ENCODE peak calls at places on chromosomes 13 and 19, in four cellular contexts. Y, I, W and Z are unnamed samples.

GRCh38 chr19:18886972-18887371 is 9.0 kb downstream of the CERS1 start:
- DNase-seq in Y (no peak), I (no peak), W (no peak), Z (no peak)

GRCh38 chr13:26888632-26889031 is 128.0 kb upstream of the GPR12 start:
- DNase-seq in W (no peak), I (no peak), Y (no peak), Z (no peak)

GRCh38 chr13:101785858-101786257 is 333.4 kb downstream of the ITGBL1 start:
- DNase-seq in Y (no peak), W (no peak), I (no peak), Z (no peak)

GRCh38 chr19:8655340-8655709 is 24.9 kb downstream of the NFILZ start:
- DNase-seq in I (no peak), Y (no peak), W (no peak), Z (no peak)

GRCh38 chr19:35773020-35773809 is 2.1 kb upstream of the ARHGAP33 start:
- DNase-seq in I (no peak), Y (no peak), W (no peak), Z (no peak)

GRCh38 chr19:13964776-13965175 is 12.5 kb downstream of the DCAF15 start:
- DNase-seq in Y (no peak), W (no peak), I (no peak), Z (no peak)

GRCh38 chr19:5635427-5635826 is 12.5 kb downstream of the SAFB start:
- DNase-seq in Y (no peak), W (no peak), I (no peak), Z (no peak)

GRCh38 chr19:16180611-16181010 is 4.6 kb upstream of the FAM32A start:
- DNase-seq in Y (no peak), W (no peak), I (no peak), Z (no peak)

GRCh38 chr19:40234429-40235237 is 8.1 kb upstream of the CCNP start:
- DNase-seq in W (no peak), Y (no peak), I (no peak), Z (no peak)

GRCh38 chr19:37942516-37942902 is 35.5 kb downstream of the SIPA1L3 start:
- DNase-seq in I (no peak), W (peak; percentile 2), Y (no peak), Z (no peak)

GRCh38 chr13:98143601-98144500 is 957 bp downstream of the FARP1 start:
- DNase-seq in I (peak; percentile 23), Y (peak; percentile 34), W (no peak), Z (peak; percentile 40)

GRCh38 chr13:41816057-41816456 is 144.9 kb downstream of the VWA8 start:
- DNase-seq in W (no peak), I (no peak), Y (no peak), Z (no peak)

GRCh38 chr13:74761794-74762193 is 627.6 kb upstream of the KLF12 start:
- DNase-seq in I (no peak), W (no peak), Y (no peak), Z (no peak)

GRCh38 chr19:3433313-3433712 is 47.0 kb downstream of the SMIM24 start:
- DNase-seq in W (no peak), Y (no peak), I (no peak), Z (no peak)

GRCh38 chr19:3440082-3440481 is 40.2 kb downstream of the SMIM24 start:
- DNase-seq in W (peak; percentile 57), Y (peak; percentile 66), I (peak; percentile 74), Z (no peak)

GRCh38 chr19:3431760-3432397 is 48.4 kb downstream of the SMIM24 start:
- DNase-seq in I (no peak), Y (no peak), W (no peak), Z (no peak)

GRCh38 chr19:3433805-3434540 is 46.4 kb downstream of the SMIM24 start:
- DNase-seq in I (no peak), Y (no peak), W (no peak), Z (no peak)

DNA sequence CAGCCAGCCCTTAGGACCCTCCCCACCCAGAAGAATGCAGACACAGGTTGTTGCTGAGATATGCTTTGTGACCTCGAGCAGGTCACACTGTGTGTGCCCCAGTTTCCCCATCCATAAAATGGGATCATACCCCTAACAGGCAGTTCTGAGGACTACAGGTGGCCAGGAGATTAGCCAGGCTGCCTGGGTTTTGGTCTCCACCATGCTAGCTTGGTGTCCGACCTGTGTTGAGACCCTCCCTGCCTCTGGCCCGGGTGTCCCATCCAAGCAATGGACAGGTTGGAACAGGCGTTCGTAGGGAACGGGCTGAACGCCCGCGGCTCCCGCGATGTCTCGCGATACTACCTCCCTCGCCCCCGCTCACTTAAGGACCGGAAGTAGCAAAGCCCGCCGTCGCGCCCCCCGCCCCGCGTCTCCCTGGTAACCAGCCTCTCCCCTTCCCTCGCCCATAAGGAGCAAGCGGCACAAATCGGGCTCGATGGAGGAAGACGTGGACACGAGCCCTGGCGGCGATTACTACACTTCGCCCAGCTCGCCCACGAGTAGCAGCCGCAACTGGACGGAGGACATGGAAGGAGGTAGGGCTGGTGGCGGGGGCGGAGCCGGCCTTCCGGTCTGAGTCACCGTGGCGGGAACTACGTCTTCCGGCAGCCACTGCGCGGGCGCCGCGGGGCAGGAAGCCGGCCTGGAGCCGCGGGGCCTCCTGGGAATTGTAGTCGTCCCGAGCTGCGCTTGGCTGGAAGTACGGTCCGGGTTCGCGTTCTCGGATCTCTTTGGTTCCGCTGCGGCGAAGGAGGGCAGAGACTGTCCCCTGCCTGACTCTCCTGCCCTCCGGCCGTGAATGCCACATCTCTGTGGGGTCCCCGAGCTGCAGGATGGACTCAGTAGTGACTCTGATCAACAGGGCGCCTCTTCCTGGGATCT is 45.4 kb downstream of the SMIM24 start:
- DNase-seq in Y (peak; percentile 97), I (peak; percentile 96), W (peak; percentile 95), Z (peak; percentile 95)
- TF ChIP-seq CTCF in Y (no peak), I (no peak), W (no peak), Z (no peak)

GRCh38 chr13:96816261-96816660 is 178.0 kb downstream of the OXGR1 start:
- DNase-seq in W (no peak), Y (peak; percentile 12), I (no peak), Z (no peak)

GRCh38 chr13:96819375-96819774 is 174.9 kb downstream of the OXGR1 start:
- DNase-seq in I (no peak), W (no peak), Y (no peak), Z (no peak)

GRCh38 chr13:96816874-96817273 is 177.4 kb downstream of the OXGR1 start:
- DNase-seq in Y (no peak), I (no peak), W (no peak), Z (no peak)

GRCh38 chr13:96821381-96821780 is 172.9 kb downstream of the OXGR1 start:
- DNase-seq in W (no peak), I (no peak), Y (no peak), Z (no peak)

GRCh38 chr13:96817336-96817941 is 176.8 kb downstream of the OXGR1 start:
- DNase-seq in W (no peak), Y (no peak), I (peak; percentile 16), Z (no peak)
- TF ChIP-seq CTCF in W (peak; percentile 36), Y (peak; percentile 39), I (no peak), Z (peak; percentile 10)

GRCh38 chr13:58239774-58240268 is 608.3 kb downstream of the PCDH17 start:
- DNase-seq in Y (no peak), W (no peak), I (no peak), Z (no peak)

GRCh38 chr13:58238972-58239773 is 607.6 kb downstream of the PCDH17 start:
- DNase-seq in I (no peak), Y (no peak), W (no peak), Z (no peak)
- TF ChIP-seq CTCF in I (no peak), Y (no peak), W (no peak), Z (no peak)

DNA sequence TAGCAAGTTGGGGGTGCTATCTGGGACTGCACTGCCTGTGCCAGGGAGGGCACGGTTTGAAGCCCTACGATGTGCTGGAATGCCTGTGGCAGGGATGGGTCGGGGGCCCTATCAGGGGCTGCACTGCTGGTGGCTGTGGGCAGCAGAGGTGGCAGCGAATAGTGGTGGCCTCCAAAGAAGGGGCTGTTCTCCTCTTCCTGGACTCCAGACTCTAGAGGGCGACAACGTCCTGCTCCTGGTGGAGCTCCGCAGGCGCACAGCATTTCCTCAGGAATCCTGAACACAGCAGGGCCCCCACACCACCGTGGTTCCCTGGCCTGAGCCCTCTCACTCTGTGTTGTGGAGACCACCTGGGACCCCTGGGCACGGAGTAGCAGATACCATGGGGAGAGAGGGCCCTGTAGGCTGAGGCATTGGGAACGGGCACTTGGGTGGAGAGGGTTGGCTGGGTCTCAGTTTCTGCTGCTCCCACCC is 145.6 kb downstream of the TNFRSF19 start:
- DNase-seq in W (peak; percentile 60), Y (no peak), I (peak; percentile 13), Z (no peak)
- TF ChIP-seq CTCF in W (no peak), Y (no peak), I (no peak), Z (peak; percentile 6)

GRCh38 chr19:33241530-33242101 is 16.0 kb upstream of the SLC7A10 start:
- DNase-seq in I (peak; percentile 65), W (peak; percentile 31), Y (no peak), Z (peak; percentile 27)
- TF ChIP-seq CTCF in I (peak; percentile 49), W (peak; percentile 80), Y (peak; percentile 81), Z (peak; percentile 78)

DNA sequence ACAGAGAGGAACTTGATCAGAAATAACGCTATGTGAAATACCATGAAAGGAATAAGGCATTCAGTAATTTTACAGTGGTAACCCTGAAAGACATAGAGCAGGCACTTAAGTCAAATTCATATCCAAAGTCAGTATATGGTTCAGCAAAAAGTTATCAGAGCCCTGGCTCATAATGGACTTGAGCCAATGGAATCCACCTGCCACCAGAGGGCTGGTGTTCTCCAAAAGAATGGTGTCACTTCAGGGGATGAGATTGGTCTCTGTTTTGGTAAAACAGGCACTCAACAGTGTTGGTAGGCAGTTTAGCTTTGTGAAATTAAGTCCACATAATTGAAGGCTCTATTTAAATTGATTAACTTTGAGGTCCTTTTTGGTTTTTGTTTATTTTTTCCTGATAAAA is 93.9 kb downstream of the LIG4 start:
- DNase-seq in W (no peak), I (peak; percentile 3), Y (no peak), Z (no peak)
- TF ChIP-seq CTCF in W (no peak), I (no peak), Y (no peak), Z (no peak)

GRCh38 chr13:62014299-62014698 is 598.6 kb upstream of the PCDH20 start:
- DNase-seq in W (no peak), Y (no peak), I (no peak), Z (no peak)
- TF ChIP-seq CTCF in W (no peak), Y (peak; percentile 14), I (no peak), Z (no peak)